ENCODE peak calls at places on chromosomes 12 and 14, in five cellular contexts. C is Peyer's patch, T is PC-3, X is stomach, E is breast epithelium. Q is an unnamed sample.
A peak's percentile ranks its signal among the peaks of the same experiment; 100 is the strongest.

GRCh38 chr12:120352117-120352516 is 16.8 kb downstream of the MSI1 start:
- DNase-seq in T (peak; percentile 71), X (no peak), E (no peak), C (no peak), Q (no peak)

GRCh38 chr12:95848575-95849388 is 10.0 kb upstream of the SNRPF start:
- DNase-seq in C (no peak), E (no peak), X (peak; percentile 55), T (peak; percentile 67), Q (peak; percentile 36)

GRCh38 chr12:47903927-47904646 is 707 bp downstream of the VDR start:
- DNase-seq in E (no peak), C (no peak), T (peak; percentile 86), X (peak; percentile 66), Q (peak; percentile 68)

GRCh38 chr12:104166465-104166864 is 28.5 kb upstream of the NFYB start:
- DNase-seq in E (no peak), T (no peak), C (no peak), X (no peak), Q (no peak)

GRCh38 chr14:69887740-69888657 is 8.8 kb downstream of the SMOC1 start:
- DNase-seq in T (no peak), C (no peak), E (no peak), X (no peak), Q (no peak)

GRCh38 chr12:5166976-5167375 is 123.3 kb downstream of the KCNA5 start:
- DNase-seq in E (no peak), X (no peak), T (peak; percentile 26), C (no peak), Q (no peak)

GRCh38 chr12:81797100-81797499 is 38.0 kb upstream of the PPFIA2 start:
- DNase-seq in E (no peak), C (no peak), X (no peak), T (peak; percentile 36), Q (no peak)

GRCh38 chr12:47817272-47818006 is 2.3 kb downstream of the HDAC7 start:
- DNase-seq in T (no peak), C (no peak), E (no peak), X (no peak), Q (no peak)

GRCh38 chr14:24876996-24877395 is 173.0 kb downstream of the STXBP6 start:
- DNase-seq in T (no peak), C (no peak), X (no peak), E (no peak), Q (no peak)

GRCh38 chr14:92549853-92550244 is 36.3 kb downstream of the RIN3 start:
- DNase-seq in E (no peak), T (no peak), C (no peak), X (no peak), Q (no peak)

GRCh38 chr12:114769634-114770033 is 85.7 kb upstream of the TBX3 start:
- DNase-seq in X (no peak), C (no peak), T (no peak), E (no peak), Q (no peak)

GRCh38 chr14:63896278-63896720 is 43.5 kb downstream of the SYNE2 start:
- DNase-seq in C (no peak), E (peak; percentile 57), T (peak; percentile 73), X (peak; percentile 76), Q (peak; percentile 86)

GRCh38 chr12:98578821-98579220 is 14.7 kb upstream of the SLC25A3 start:
- DNase-seq in E (no peak), C (no peak), T (no peak), X (no peak), Q (peak; percentile 38)

GRCh38 chr12:123744836-123745235 is 17.3 kb upstream of the DNAH10 start:
- DNase-seq in T (peak; percentile 34), C (no peak), E (no peak), X (no peak), Q (no peak)

GRCh38 chr14:85590784-85591183 is 60.8 kb downstream of the FLRT2 start:
- DNase-seq in T (peak; percentile 47), X (no peak), C (no peak), E (no peak), Q (peak; percentile 36)

GRCh38 chr12:9673404-9674225 is 4.1 kb downstream of the CLEC2D start:
- DNase-seq in T (peak; percentile 80), E (no peak), X (no peak), C (peak; percentile 59), Q (peak; percentile 96)

GRCh38 chr12:123670882-123671728 is at the start of gene TCTN2:
- DNase-seq in E (peak; percentile 94), C (peak; percentile 95), X (peak; percentile 97), T (peak; percentile 94), Q (peak; percentile 91)

GRCh38 chr12:39294712-39295111 is 148.2 kb downstream of the KIF21A start:
- DNase-seq in E (no peak), X (no peak), T (no peak), C (no peak), Q (no peak)

GRCh38 chr12:26629864-26630263 is 203.1 kb downstream of the ITPR2 start:
- DNase-seq in T (peak; percentile 41), C (no peak), E (no peak), X (no peak), Q (no peak)

GRCh38 chr12:89187507-89187906 is 164.8 kb downstream of the DUSP6 start:
- DNase-seq in X (no peak), C (no peak), T (no peak), E (no peak), Q (no peak)

GRCh38 chr12:20369164-20370000 is 1.0 kb downstream of the PDE3A start:
- DNase-seq in E (no peak), X (peak; percentile 27), T (no peak), C (no peak), Q (peak; percentile 15)

GRCh38 chr14:104680056-104680805 is 9.2 kb upstream of the INF2 start:
- DNase-seq in T (peak; percentile 87), C (no peak), E (no peak), X (peak; percentile 77), Q (peak; percentile 62)

GRCh38 chr14:68343534-68344093 is 449.3 kb downstream of the ZFP36L1 start:
- DNase-seq in C (no peak), X (no peak), T (no peak), E (no peak), Q (no peak)

GRCh38 chr14:101558739-101559240 is 2.5 kb upstream of the DIO3 start:
- DNase-seq in E (no peak), X (no peak), C (no peak), T (no peak), Q (no peak)

GRCh38 chr14:101559250-101559623 is 2.1 kb upstream of the DIO3 start:
- DNase-seq in X (no peak), C (no peak), T (no peak), E (no peak), Q (no peak)

GRCh38 chr14:101560534-101561113 is 671 bp upstream of the DIO3 start:
- DNase-seq in T (no peak), E (no peak), X (no peak), C (no peak), Q (no peak)

GRCh38 chr14:101561145-101561896 is at the start of gene DIO3:
- DNase-seq in C (no peak), T (peak; percentile 79), X (no peak), E (no peak), Q (no peak)

GRCh38 chr14:101559624-101560533 is 1.4 kb upstream of the DIO3 start:
- DNase-seq in T (peak; percentile 66), X (no peak), E (no peak), C (no peak), Q (no peak)
- H3K4me3 ChIP-seq in T (peak overlapping the region; percentile 84), X (peak overlapping the region; percentile 45), E (peak overlapping the region; percentile 56), C (peak overlapping the region; percentile 48), Q (no peak overlapping the region)

GRCh38 chr12:105229446-105229845 is 6.5 kb downstream of the APPL2 start:
- DNase-seq in E (no peak), X (no peak), T (no peak), C (no peak), Q (no peak)
- H3K4me3 ChIP-seq in E (no peak overlapping the region), X (no peak overlapping the region), T (no peak overlapping the region), C (no peak overlapping the region), Q (no peak overlapping the region)

GRCh38 chr14:22479781-22480464 is 109.1 kb downstream of the DAD1 start:
- DNase-seq in T (no peak), C (no peak), X (no peak), E (no peak), Q (no peak)
- H3K4me3 ChIP-seq in T (no peak overlapping the region), C (no peak overlapping the region), X (no peak overlapping the region), E (no peak overlapping the region), Q (no peak overlapping the region)

GRCh38 chr12:75212072-75212471 is 2.4 kb upstream of the KCNC2 start:
- DNase-seq in C (no peak), X (no peak), E (no peak), T (no peak), Q (no peak)

GRCh38 chr12:75205556-75205955 is 4.1 kb downstream of the KCNC2 start:
- DNase-seq in E (no peak), X (no peak), C (no peak), T (no peak), Q (no peak)

GRCh38 chr12:75207338-75208083 is 2.1 kb downstream of the KCNC2 start:
- DNase-seq in E (no peak), C (no peak), X (no peak), T (no peak), Q (no peak)

GRCh38 chr12:75208851-75209781 is 523 bp downstream of the KCNC2 start:
- DNase-seq in E (no peak), C (no peak), T (no peak), X (no peak), Q (no peak)

GRCh38 chr12:75209782-75210138 is at the start of gene KCNC2:
- DNase-seq in T (no peak), X (no peak), E (no peak), C (no peak), Q (no peak)
- H3K4me3 ChIP-seq in T (no peak within 1 kb of the TSS), X (no peak within 1 kb of the TSS), E (no peak within 1 kb of the TSS), C (no peak within 1 kb of the TSS), Q (no peak within 1 kb of the TSS)

GRCh38 chr12:132835076-132835870 is 6.6 kb upstream of the GOLGA3 start:
- DNase-seq in C (no peak), T (no peak), E (no peak), X (no peak), Q (no peak)

GRCh38 chr12:132838464-132839080 is 9.9 kb upstream of the GOLGA3 start:
- DNase-seq in X (no peak), C (no peak), T (no peak), E (no peak), Q (no peak)

GRCh38 chr12:132836803-132837331 is 8.2 kb upstream of the GOLGA3 start:
- DNase-seq in X (no peak), E (no peak), T (no peak), C (no peak), Q (no peak)

GRCh38 chr12:132839558-132840235 is 11.0 kb upstream of the GOLGA3 start:
- DNase-seq in T (no peak), E (no peak), C (no peak), X (no peak), Q (no peak)

GRCh38 chr12:132837693-132838463 is 9.2 kb upstream of the GOLGA3 start:
- DNase-seq in T (no peak), X (no peak), E (no peak), C (no peak), Q (no peak)
- H3K4me3 ChIP-seq in T (no peak overlapping the region), X (no peak overlapping the region), E (no peak overlapping the region), C (no peak overlapping the region), Q (no peak overlapping the region)

GRCh38 chr14:60247994-60248696 is 876 bp upstream of the PPM1A start:
- DNase-seq in E (peak; percentile 90), X (peak; percentile 90), T (peak; percentile 100), C (peak; percentile 94), Q (peak; percentile 87)
- H3K4me3 ChIP-seq in E (peak overlapping the region; percentile 89), X (peak overlapping the region; percentile 89), T (peak overlapping the region; percentile 66), C (peak overlapping the region; percentile 90), Q (peak overlapping the region; percentile 59)

GRCh38 chr14:93974299-93974698 is 2.1 kb downstream of the ASB2 start:
- DNase-seq in E (no peak), X (no peak), C (no peak), T (no peak), Q (no peak)
- H3K4me3 ChIP-seq in E (no peak overlapping the region), X (peak overlapping the region; percentile 43), C (no peak overlapping the region), T (no peak overlapping the region), Q (no peak overlapping the region)